ENCODE peak calls at places on chromosomes 6 and 20, in six cellular contexts. T is right atrium auricular region; B is lower lobe of right lung; J is CD4-positive, alpha-beta T cell; E is cardiac muscle cell; G is breast epithelium. A is an unnamed sample.

GRCh38 chr20:44618318-44618731 is 33.2 kb downstream of the ADA start:
- DNase-seq in B (no peak), G (no peak), E (no peak), T (no peak), J (peak), A (no peak)

GRCh38 chr20:52652271-52652670 is 319.9 kb upstream of the TSHZ2 start:
- DNase-seq in E (no peak), J (no peak), B (no peak), G (no peak), T (no peak), A (no peak)

GRCh38 chr20:32457476-32457986 is 99.4 kb downstream of the ASXL1 start:
- DNase-seq in B (peak), E (peak), J (no peak), G (no peak), T (no peak), A (peak)

GRCh38 chr6:130143709-130144108 is 79.0 kb downstream of the SAMD3 start:
- DNase-seq in J (no peak), B (no peak), T (no peak), E (no peak), G (no peak), A (no peak)

GRCh38 chr6:44267252-44267651 is 1.9 kb upstream of the NFKBIE start:
- DNase-seq in E (no peak), J (no peak), G (no peak), B (peak), T (no peak), A (no peak)

GRCh38 chr20:63896136-63896890 is 1.4 kb downstream of the DNAJC5 start:
- DNase-seq in E (peak), B (peak), J (no peak), T (peak), G (no peak), A (peak)

GRCh38 chr6:56043761-56044160 is 168.4 kb upstream of the BMP5 start:
- DNase-seq in T (no peak), G (no peak), E (no peak), J (no peak), B (no peak), A (no peak)

GRCh38 chr6:24855389-24856245 is 56.9 kb upstream of the ARMH2 start:
- DNase-seq in J (peak), T (peak), B (peak), E (peak), G (no peak), A (no peak)

GRCh38 chr20:33899106-33899505 is 88.0 kb downstream of the CHMP4B start:
- DNase-seq in G (no peak), J (no peak), B (no peak), E (no peak), T (no peak), A (no peak)

GRCh38 chr6:146545608-146546007 is 2.0 kb downstream of the RAB32 start:
- DNase-seq in T (no peak), B (no peak), J (no peak), E (peak), G (no peak), A (no peak)

GRCh38 chr20:33789109-33789857 is 21.9 kb upstream of the CHMP4B start:
- DNase-seq in E (peak), B (peak), T (no peak), J (no peak), G (peak), A (peak)

GRCh38 chr20:62239278-62239879 is 1.1 kb downstream of the OSBPL2 start:
- DNase-seq in T (no peak), J (no peak), E (no peak), B (no peak), G (no peak), A (no peak)

GRCh38 chr6:71419217-71419953 is 130.8 kb downstream of the OGFRL1 start:
- DNase-seq in J (no peak), G (peak), E (no peak), B (no peak), T (no peak), A (no peak)

GRCh38 chr6:32060966-32061655 is 22.9 kb downstream of the CYP21A2 start:
- DNase-seq in E (no peak), J (no peak), T (no peak), B (no peak), G (no peak), A (no peak)

GRCh38 chr6:163191704-163192537 is 222.6 kb upstream of the QKI start:
- DNase-seq in T (no peak), B (no peak), J (no peak), G (no peak), E (peak), A (no peak)

GRCh38 chr6:100300221-100300736 is 164.4 kb downstream of the SIM1 start:
- DNase-seq in E (peak), B (no peak), G (no peak), J (no peak), T (no peak), A (no peak)

GRCh38 chr20:62333820-62334595 is 31.2 kb downstream of the ADRM1 start:
- DNase-seq in T (no peak), E (no peak), B (no peak), G (no peak), J (no peak), A (peak)

GRCh38 chr20:64189530-64189966 is 25.3 kb downstream of the MYT1 start:
- DNase-seq in J (no peak), B (no peak), T (no peak), E (no peak), G (no peak), A (no peak)

GRCh38 chr20:17825251-17825691 is 125.5 kb downstream of the BANF2 start:
- DNase-seq in T (no peak), J (no peak), G (no peak), B (no peak), E (peak), A (no peak)

GRCh38 chr6:35893246-35893645 is 27.7 kb downstream of the SRPK1 start:
- DNase-seq in T (no peak), B (no peak), G (no peak), E (no peak), J (no peak), A (no peak)

GRCh38 chr20:55269913-55270312 is 735.4 kb downstream of the CBLN4 start:
- DNase-seq in T (no peak), J (no peak), E (no peak), G (no peak), B (no peak), A (no peak)

GRCh38 chr20:36792422-36792821 is 18.9 kb upstream of the DSN1 start:
- DNase-seq in T (no peak), G (no peak), B (no peak), J (no peak), E (peak), A (no peak)

GRCh38 chr6:46648869-46649488 is 3.6 kb downstream of the CYP39A1 start:
- DNase-seq in B (no peak), G (no peak), J (no peak), E (no peak), T (no peak), A (no peak)

GRCh38 chr20:24165336-24166126 is 177.0 kb upstream of the GGTLC1 start:
- DNase-seq in B (no peak), E (no peak), T (no peak), J (no peak), G (no peak), A (no peak)

GRCh38 chr6:146770965-146771735 is 172.4 kb downstream of the ADGB start:
- DNase-seq in T (peak), E (peak), J (peak), B (peak), G (no peak), A (peak)

GRCh38 chr20:51399138-51399890 is 143.2 kb downstream of the NFATC2 start:
- DNase-seq in T (no peak), J (no peak), G (no peak), B (no peak), E (no peak), A (no peak)

GRCh38 chr6:42509765-42510164 is 54.1 kb upstream of the UBR2 start:
- DNase-seq in G (no peak), T (no peak), J (no peak), B (no peak), E (no peak), A (no peak)

GRCh38 chr6:131765081-131765852 is 42.6 kb upstream of the ENPP1 start:
- DNase-seq in T (no peak), J (no peak), B (no peak), E (peak), G (no peak), A (no peak)

GRCh38 chr6:11692451-11693376 is 85.9 kb downstream of the ADTRP start:
- DNase-seq in G (no peak), T (no peak), E (no peak), J (no peak), B (no peak), A (no peak)

DNA sequence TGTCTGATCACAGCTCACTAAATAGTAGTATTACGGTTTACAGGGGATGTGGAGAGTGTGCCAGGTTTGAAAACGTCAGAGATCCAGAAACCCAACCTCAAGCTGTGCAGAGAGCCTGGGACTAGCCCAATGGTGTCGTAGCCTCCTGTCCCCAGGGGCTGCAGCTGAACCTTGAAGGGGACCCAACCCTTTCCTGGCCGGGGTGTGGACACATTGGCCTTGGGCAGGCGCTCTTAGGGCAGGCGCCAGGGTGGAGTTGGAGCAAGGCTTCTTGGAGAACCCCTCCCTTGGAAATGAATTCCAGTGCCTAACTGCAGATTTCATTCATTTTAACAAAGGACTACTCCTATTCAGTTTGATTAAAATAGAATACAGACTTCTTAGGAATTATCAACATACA is 24.3 kb upstream of the SGK1 start:
- DNase-seq in B (no peak), G (no peak), T (peak), E (no peak), J (no peak), A (no peak)
- H3K27ac ChIP-seq in B (no peak), G (no peak), T (no peak), E (no peak), J (no peak), A (no peak)

GRCh38 chr6:85660181-85660611 is 17.5 kb upstream of the SYNCRIP start:
- DNase-seq in B (no peak), J (no peak), E (peak), G (no peak), T (no peak), A (no peak)
- H3K27ac ChIP-seq in B (no peak), J (no peak), E (no peak), G (no peak), T (no peak), A (no peak)

GRCh38 chr6:14744212-14744556 is 501.7 kb upstream of the JARID2 start:
- DNase-seq in G (no peak), E (no peak), T (no peak), J (no peak), B (no peak), A (no peak)

GRCh38 chr6:14742171-14742570 is 503.7 kb upstream of the JARID2 start:
- DNase-seq in J (no peak), G (no peak), B (no peak), T (no peak), E (no peak), A (no peak)

GRCh38 chr6:14743126-14743464 is 502.8 kb upstream of the JARID2 start:
- DNase-seq in E (no peak), B (no peak), G (no peak), T (no peak), J (no peak), A (no peak)

GRCh38 chr6:14742680-14743079 is 503.2 kb upstream of the JARID2 start:
- DNase-seq in J (no peak), B (no peak), T (no peak), G (no peak), E (no peak), A (no peak)

DNA sequence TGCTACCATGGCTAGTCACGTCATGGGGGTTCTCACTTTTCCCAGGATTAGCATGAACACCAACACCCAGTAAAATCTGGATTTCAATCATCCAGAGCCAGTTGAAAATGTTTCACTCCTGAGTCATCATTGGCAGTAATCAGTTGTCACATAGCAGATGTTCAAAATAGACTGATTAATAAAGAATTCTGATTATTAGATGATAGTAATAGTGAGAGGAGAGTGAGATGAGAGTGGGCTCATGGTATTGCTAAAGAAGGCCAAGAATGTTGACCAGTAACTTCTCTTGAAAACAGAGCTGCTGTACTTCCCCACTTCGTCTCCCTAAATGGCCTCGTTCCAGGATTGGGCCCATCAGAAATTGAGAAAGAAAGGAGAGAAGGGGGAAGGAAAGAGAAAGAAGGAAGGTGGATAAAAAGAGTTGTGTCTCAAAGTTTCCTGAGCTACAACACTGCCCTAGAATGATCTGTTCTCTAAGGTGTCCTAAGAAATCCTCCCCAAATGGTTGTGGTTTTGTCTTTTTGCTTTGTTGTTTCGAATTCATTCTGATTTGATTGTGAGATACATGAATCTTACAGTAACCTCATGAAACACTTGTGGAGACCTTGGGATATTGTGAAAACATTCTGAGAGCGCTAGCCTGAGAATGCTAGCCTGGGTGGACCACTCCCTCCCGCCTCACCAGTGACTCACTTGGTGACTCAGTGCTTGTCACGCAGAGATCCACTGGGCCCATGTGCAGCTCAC is 502.2 kb upstream of the JARID2 start:
- DNase-seq in T (peak), E (peak), J (peak), B (peak), G (no peak), A (peak)
- H3K27ac ChIP-seq in T (peak), E (no peak), J (no peak), B (peak), G (no peak), A (peak)

GRCh38 chr6:159866286-159867247 is 24.2 kb upstream of the MAS1 start:
- DNase-seq in G (no peak), T (no peak), B (no peak), E (no peak), J (no peak), A (no peak)

GRCh38 chr6:159862103-159862502 is 28.7 kb upstream of the MAS1 start:
- DNase-seq in T (no peak), J (no peak), E (no peak), G (no peak), B (no peak), A (no peak)

GRCh38 chr6:159871241-159871640 is 19.5 kb upstream of the MAS1 start:
- DNase-seq in J (no peak), E (peak), G (no peak), B (no peak), T (no peak), A (no peak)

GRCh38 chr6:159865226-159865920 is 25.4 kb upstream of the MAS1 start:
- DNase-seq in G (no peak), E (no peak), J (no peak), T (peak), B (no peak), A (no peak)
- H3K27ac ChIP-seq in G (no peak), E (no peak), J (no peak), T (no peak), B (no peak), A (no peak)

GRCh38 chr6:109094351-109095035 is at the start of gene SESN1:
- DNase-seq in G (peak), E (peak), J (peak), T (peak), B (peak), A (peak)

GRCh38 chr6:109093732-109094131 is 914 bp downstream of the SESN1 start:
- DNase-seq in T (no peak), E (no peak), B (no peak), J (no peak), G (no peak), A (no peak)

GRCh38 chr6:109095036-109095820 is at the start of gene CEP57L1:
- DNase-seq in T (peak), J (peak), E (peak), B (peak), G (peak), A (peak)

GRCh38 chr6:109095821-109096084 is 446 bp downstream of the CEP57L1 start:
- DNase-seq in G (no peak), J (no peak), E (no peak), T (no peak), B (no peak), A (no peak)

GRCh38 chr6:109096198-109096597 is 891 bp downstream of the CEP57L1 start:
- DNase-seq in T (no peak), J (no peak), B (no peak), E (no peak), G (no peak), A (no peak)
- H3K27ac ChIP-seq in T (peak), J (no peak), B (peak), E (no peak), G (no peak), A (no peak)

GRCh38 chr20:58342104-58342945 is 32.8 kb downstream of the RAB22A start:
- DNase-seq in J (no peak), G (no peak), E (peak), T (no peak), B (no peak), A (no peak)
- H3K27ac ChIP-seq in J (no peak), G (no peak), E (no peak), T (no peak), B (no peak), A (no peak)

GRCh38 chr20:10524643-10525042 is 89.5 kb downstream of the SLX4IP start:
- DNase-seq in J (no peak), G (no peak), B (no peak), T (no peak), E (no peak), A (no peak)

GRCh38 chr20:10523438-10523837 is 88.3 kb downstream of the SLX4IP start:
- DNase-seq in B (no peak), T (no peak), G (no peak), J (no peak), E (no peak), A (no peak)

GRCh38 chr20:10522328-10522727 is 87.2 kb downstream of the SLX4IP start:
- DNase-seq in B (no peak), E (no peak), J (no peak), T (no peak), G (no peak), A (no peak)

GRCh38 chr20:10521836-10522235 is 86.7 kb downstream of the SLX4IP start:
- DNase-seq in T (no peak), J (no peak), G (no peak), B (no peak), E (no peak), A (no peak)

DNA sequence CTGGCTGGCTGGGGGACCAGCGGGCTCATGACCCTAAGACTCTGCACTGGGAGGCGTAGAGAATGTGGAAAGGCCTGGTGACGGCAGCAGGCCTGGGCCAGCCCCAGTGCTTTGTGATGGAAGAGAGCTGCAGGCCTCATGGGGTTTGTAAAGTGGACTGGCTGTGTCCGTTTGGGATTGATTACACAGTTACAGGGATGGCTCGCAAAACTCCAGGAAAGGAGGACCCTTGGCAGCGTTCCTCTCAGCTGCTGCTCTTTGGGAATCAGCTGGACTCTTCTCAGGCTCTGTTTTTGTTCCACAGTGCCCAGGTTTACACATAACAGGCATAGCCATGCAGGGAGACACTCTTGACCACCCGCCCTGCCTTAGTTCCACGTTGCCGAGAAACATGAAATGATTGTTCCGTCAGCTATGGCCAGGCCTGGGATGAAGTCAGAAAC is 89.0 kb downstream of the SLX4IP start:
- DNase-seq in J (no peak), T (peak), B (no peak), G (no peak), E (peak), A (no peak)
- H3K27ac ChIP-seq in J (no peak), T (peak), B (no peak), G (peak), E (no peak), A (no peak)

GRCh38 chr6:29887330-29887818 is 55.0 kb upstream of the HLA-A start:
- DNase-seq in J (peak), T (peak), E (peak), G (no peak), B (peak), A (no peak)
- H3K27ac ChIP-seq in J (peak), T (peak), E (no peak), G (no peak), B (peak), A (peak)

DNA sequence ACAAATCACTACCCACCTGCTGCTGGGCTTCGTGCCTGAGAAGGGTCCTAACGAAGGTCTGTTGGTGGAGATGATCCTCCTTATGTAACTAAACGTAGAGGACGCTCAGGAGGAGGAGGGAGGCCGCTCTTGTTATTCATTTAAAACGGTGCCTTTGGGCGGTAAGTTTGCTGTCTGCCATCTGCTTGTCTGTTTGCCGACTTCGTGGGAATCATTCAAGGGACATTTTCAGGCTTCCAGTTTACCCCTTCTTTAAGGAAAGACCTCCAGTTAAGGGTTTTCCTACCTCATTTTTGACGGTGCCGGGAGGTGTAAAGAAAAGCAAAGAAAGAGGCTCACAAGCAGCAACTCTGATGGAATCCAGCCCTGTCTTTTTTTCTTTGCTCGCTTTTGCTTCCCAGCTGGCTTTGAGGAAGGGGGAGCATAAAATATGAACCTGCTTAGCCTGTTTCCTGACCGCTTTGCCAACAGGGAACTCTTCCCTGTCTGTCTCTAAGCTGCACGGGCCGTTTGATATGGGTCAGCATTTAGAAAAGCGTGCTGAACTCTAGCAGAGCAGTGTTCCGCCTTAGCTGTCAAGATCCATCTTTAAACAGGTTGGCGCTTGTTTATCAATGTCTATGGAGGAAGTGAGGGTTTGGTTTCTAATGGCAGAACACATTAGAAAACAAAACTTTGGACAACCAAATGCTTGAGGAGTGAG is 13.8 kb downstream of the SYTL3 start:
- DNase-seq in E (no peak), T (no peak), J (no peak), B (no peak), G (no peak), A (no peak)
- H3K27ac ChIP-seq in E (no peak), T (no peak), J (peak), B (peak), G (peak), A (peak)